ENCODE peak calls at places on chromosomes 6 and 20, in four cellular contexts. One of them, this sample, is unnamed.

GRCh38 chr6:17485181-17485580 is 91.8 kb downstream of the CAP2 start:
- DNase-seq in K562: no peak
- DNase-seq in H1: peak
- DNase-seq in HepG2: no peak
- DNase-seq in this sample: no peak

GRCh38 chr6:130628862-130629261 is 198.3 kb upstream of the SMLR1 start:
- DNase-seq in HepG2: no peak
- DNase-seq in K562: no peak
- DNase-seq in H1: no peak
- DNase-seq in this sample: no peak

GRCh38 chr20:10501377-10501776 is 66.3 kb downstream of the SLX4IP start:
- DNase-seq in HepG2: no peak
- DNase-seq in H1: no peak
- DNase-seq in K562: peak
- DNase-seq in this sample: no peak

GRCh38 chr20:6746901-6747609 is 20.4 kb upstream of the BMP2 start:
- DNase-seq in K562: no peak
- DNase-seq in H1: no peak
- DNase-seq in HepG2: peak
- DNase-seq in this sample: peak

GRCh38 chr20:57393321-57394086 is 2.3 kb downstream of the RBM38 start:
- DNase-seq in K562: no peak
- DNase-seq in HepG2: no peak
- DNase-seq in H1: no peak
- DNase-seq in this sample: no peak

GRCh38 chr6:157267654-157268053 is 55.7 kb downstream of the TMEM242 start:
- DNase-seq in H1: no peak
- DNase-seq in K562: no peak
- DNase-seq in HepG2: no peak
- DNase-seq in this sample: no peak

GRCh38 chr20:31687777-31688176 is 34.9 kb downstream of the BCL2L1 start:
- DNase-seq in HepG2: no peak
- DNase-seq in H1: no peak
- DNase-seq in K562: no peak
- DNase-seq in this sample: no peak

GRCh38 chr20:3262566-3262965 is 23.6 kb upstream of the SLC4A11 start:
- DNase-seq in K562: no peak
- DNase-seq in HepG2: no peak
- DNase-seq in H1: no peak
- DNase-seq in this sample: no peak

GRCh38 chr20:13105864-13106457 is 97.2 kb downstream of the SPTLC3 start:
- DNase-seq in HepG2: peak
- DNase-seq in H1: no peak
- DNase-seq in K562: peak
- DNase-seq in this sample: no peak

GRCh38 chr6:130293800-130294199 is 71.0 kb upstream of the SAMD3 start:
- DNase-seq in K562: peak
- DNase-seq in HepG2: peak
- DNase-seq in H1: no peak
- DNase-seq in this sample: peak

GRCh38 chr6:47700051-47700450 is 1.7 kb downstream of the ADGRF4 start:
- DNase-seq in HepG2: no peak
- DNase-seq in K562: no peak
- DNase-seq in H1: no peak
- DNase-seq in this sample: no peak

GRCh38 chr20:38975539-38976120 is 13.5 kb downstream of the DHX35 start:
- DNase-seq in HepG2: no peak
- DNase-seq in H1: no peak
- DNase-seq in K562: peak
- DNase-seq in this sample: no peak

GRCh38 chr6:132227937-132228336 is 173.3 kb downstream of the MOXD1 start:
- DNase-seq in H1: no peak
- DNase-seq in HepG2: no peak
- DNase-seq in K562: no peak
- DNase-seq in this sample: no peak

GRCh38 chr6:145562771-145563615 is 172.3 kb downstream of the EPM2A start:
- DNase-seq in K562: no peak
- DNase-seq in H1: no peak
- DNase-seq in HepG2: no peak
- DNase-seq in this sample: no peak

GRCh38 chr6:90401933-90402830 is 105.5 kb upstream of the BACH2 start:
- DNase-seq in HepG2: no peak
- DNase-seq in K562: no peak
- DNase-seq in H1: no peak
- DNase-seq in this sample: no peak

GRCh38 chr20:52382931-52383330 is 191.4 kb upstream of the ZFP64 start:
- DNase-seq in K562: no peak
- DNase-seq in H1: no peak
- DNase-seq in HepG2: no peak
- DNase-seq in this sample: no peak

GRCh38 chr20:45545754-45546453 is 1.3 kb downstream of the EPPIN start:
- DNase-seq in K562: peak
- DNase-seq in H1: peak
- DNase-seq in HepG2: peak
- DNase-seq in this sample: peak

GRCh38 chr20:49892260-49893216 is 22.8 kb downstream of the SPATA2 start:
- DNase-seq in H1: no peak
- DNase-seq in K562: peak
- DNase-seq in HepG2: no peak
- DNase-seq in this sample: no peak

GRCh38 chr20:49891486-49891885 is 23.8 kb downstream of the SPATA2 start:
- DNase-seq in H1: no peak
- DNase-seq in HepG2: no peak
- DNase-seq in K562: no peak
- DNase-seq in this sample: no peak

GRCh38 chr20:49889245-49889942 is 25.9 kb downstream of the SPATA2 start:
- DNase-seq in HepG2: no peak
- DNase-seq in H1: no peak
- DNase-seq in K562: no peak
- DNase-seq in this sample: no peak

GRCh38 chr20:49889943-49890650 is 25.2 kb downstream of the SPATA2 start:
- DNase-seq in H1: peak
- DNase-seq in K562: no peak
- DNase-seq in HepG2: no peak
- DNase-seq in this sample: peak

GRCh38 chr20:49890651-49891361 is 24.5 kb downstream of the SPATA2 start:
- DNase-seq in H1: no peak
- DNase-seq in K562: no peak
- DNase-seq in HepG2: no peak
- DNase-seq in this sample: peak
- TF ChIP-seq ATF3 in H1: no peak
- TF ChIP-seq ATF3 in K562: no peak
- TF ChIP-seq ATF3 in HepG2: no peak
- TF ChIP-seq ATF3 in this sample: no peak

GRCh38 chr6:22132662-22133061 is 164.2 kb downstream of the PRL start:
- DNase-seq in K562: no peak
- DNase-seq in H1: no peak
- DNase-seq in HepG2: no peak
- DNase-seq in this sample: no peak
- TF ChIP-seq JUN in K562: no peak
- TF ChIP-seq JUN in H1: no peak
- TF ChIP-seq JUN in HepG2: no peak
- TF ChIP-seq JUN in this sample: no peak

GRCh38 chr20:36207602-36208001 is 28.7 kb upstream of the AAR2 start:
- DNase-seq in K562: no peak
- DNase-seq in HepG2: no peak
- DNase-seq in H1: no peak
- DNase-seq in this sample: no peak
- TF ChIP-seq USF2 in K562: no peak
- TF ChIP-seq USF2 in HepG2: no peak
- TF ChIP-seq USF2 in H1: no peak
- TF ChIP-seq USF2 in this sample: no peak

GRCh38 chr6:37088897-37089296 is 81.1 kb upstream of the PIM1 start:
- DNase-seq in HepG2: no peak
- DNase-seq in K562: no peak
- DNase-seq in H1: no peak
- DNase-seq in this sample: no peak

GRCh38 chr6:37078814-37079213 is 73.4 kb downstream of the FGD2 start:
- DNase-seq in K562: no peak
- DNase-seq in H1: no peak
- DNase-seq in HepG2: no peak
- DNase-seq in this sample: no peak

GRCh38 chr6:37081042-37081607 is 75.7 kb downstream of the FGD2 start:
- DNase-seq in HepG2: no peak
- DNase-seq in H1: no peak
- DNase-seq in K562: no peak
- DNase-seq in this sample: no peak

GRCh38 chr6:37082390-37082789 is 76.9 kb downstream of the FGD2 start:
- DNase-seq in HepG2: no peak
- DNase-seq in H1: no peak
- DNase-seq in K562: no peak
- DNase-seq in this sample: no peak

DNA sequence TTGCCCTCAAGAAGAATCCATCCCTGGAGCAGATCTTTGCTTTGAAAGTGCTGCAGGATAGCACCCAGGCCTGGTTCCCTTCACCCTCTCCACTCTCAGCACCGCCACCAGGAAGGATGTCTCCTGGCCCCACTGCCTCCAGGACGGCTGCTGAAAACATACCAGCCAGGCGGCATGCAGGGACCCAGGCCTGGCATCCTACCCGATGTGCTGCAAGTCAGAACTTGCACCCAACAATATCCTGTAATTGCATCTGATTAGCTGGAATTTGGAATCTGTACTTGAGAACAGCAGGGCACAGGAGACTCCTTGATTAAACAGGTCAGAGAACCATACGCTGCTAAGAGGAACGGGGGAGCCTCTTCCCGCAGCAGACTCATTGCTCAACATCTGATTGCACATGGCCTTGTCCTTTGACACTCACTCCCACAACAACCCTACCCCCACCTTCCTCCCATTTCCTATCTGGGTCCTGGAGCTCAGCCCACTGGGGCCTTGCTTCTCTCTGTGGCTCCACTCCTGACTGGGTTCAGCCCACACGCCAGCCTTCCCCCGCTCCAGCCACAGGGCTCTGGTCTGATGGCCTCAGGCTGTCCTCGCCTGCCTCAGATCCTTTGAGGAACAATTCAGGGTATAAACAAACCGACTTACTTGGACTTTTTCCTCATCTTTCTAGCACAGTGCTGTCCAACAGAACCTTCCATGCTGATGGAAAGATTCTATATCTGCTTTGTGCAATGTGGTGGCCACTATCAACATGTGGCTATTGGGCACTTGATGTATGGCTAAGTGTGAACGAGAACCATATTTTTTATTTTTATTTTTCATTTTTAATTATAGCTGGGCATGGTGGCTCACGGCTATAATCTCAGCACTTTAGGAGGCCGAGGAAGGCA is 78.0 kb downstream of the FGD2 start:
- DNase-seq in K562: peak
- DNase-seq in H1: no peak
- DNase-seq in HepG2: peak
- DNase-seq in this sample: no peak
- TF ChIP-seq ATF3 in K562: peak
- TF ChIP-seq ATF3 in H1: no peak
- TF ChIP-seq ATF3 in HepG2: no peak
- TF ChIP-seq ATF3 in this sample: no peak

DNA sequence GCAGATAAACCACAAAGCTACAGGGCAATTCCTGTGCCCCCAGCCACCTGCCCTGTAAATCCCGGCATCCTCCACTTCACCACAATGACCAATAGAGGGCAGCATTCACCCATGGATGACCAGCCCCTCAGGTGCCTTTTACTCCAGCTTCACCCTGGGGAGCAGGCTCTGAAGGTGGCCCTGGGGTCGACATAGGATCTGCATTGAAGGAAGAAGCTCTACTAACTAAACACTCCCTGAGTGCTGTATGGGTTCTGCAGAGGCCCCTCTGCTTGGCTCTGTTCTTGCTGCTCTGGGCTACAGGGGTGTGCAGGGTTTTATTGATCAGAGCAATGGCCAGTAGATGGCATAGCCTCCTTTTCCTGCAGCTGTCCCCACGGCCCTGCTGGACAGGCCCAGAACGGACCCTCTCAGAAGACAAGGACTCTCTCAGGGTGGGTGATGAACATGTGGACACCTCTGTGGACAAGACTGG is 20.3 kb downstream of the CST4 start:
- DNase-seq in H1: peak
- DNase-seq in HepG2: peak
- DNase-seq in K562: peak
- DNase-seq in this sample: peak
- TF ChIP-seq JUN in H1: no peak
- TF ChIP-seq JUN in HepG2: no peak
- TF ChIP-seq JUN in K562: no peak
- TF ChIP-seq JUN in this sample: no peak

DNA sequence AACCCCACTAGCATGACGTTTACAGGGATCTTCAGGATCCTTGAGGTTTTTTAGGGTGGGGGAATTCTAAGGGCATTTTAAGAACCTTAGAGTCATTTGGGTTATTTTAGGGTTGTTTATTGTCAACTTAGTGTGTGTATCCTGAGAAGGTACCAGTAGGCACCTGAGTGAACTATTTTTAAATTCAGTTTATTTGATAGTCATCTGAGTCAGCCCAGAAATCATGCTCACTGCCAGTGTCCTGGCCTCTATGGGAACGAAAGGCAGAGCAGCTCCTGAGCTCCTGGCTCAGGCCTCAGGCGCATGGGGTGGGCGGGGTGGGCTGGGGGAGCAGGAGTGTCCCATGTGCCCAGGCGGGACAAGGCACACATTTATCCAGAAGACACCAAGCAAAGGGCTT is 52.0 kb downstream of the PRND start:
- DNase-seq in H1: peak
- DNase-seq in HepG2: no peak
- DNase-seq in K562: no peak
- DNase-seq in this sample: no peak
- TF ChIP-seq USF2 in H1: no peak
- TF ChIP-seq USF2 in HepG2: no peak
- TF ChIP-seq USF2 in K562: no peak
- TF ChIP-seq USF2 in this sample: no peak

GRCh38 chr6:8074213-8074612 is 10.0 kb upstream of the BLOC1S5 start:
- DNase-seq in H1: no peak
- DNase-seq in K562: no peak
- DNase-seq in HepG2: no peak
- DNase-seq in this sample: no peak
- TF ChIP-seq ATF3 in H1: no peak
- TF ChIP-seq ATF3 in K562: no peak
- TF ChIP-seq ATF3 in HepG2: no peak
- TF ChIP-seq ATF3 in this sample: no peak

This sample was measured in WTC11.